ENCODE peak calls at places on chromosomes 3 and 15, in seven cellular contexts. U is KG1; T is GM20000; G is CD8-positive, alpha-beta memory T cell; J is CD4-positive, alpha-beta T cell; R is ACHN; F is mammary epithelial cell. I is an unnamed sample.
A peak's percentile ranks its signal among the peaks of the same experiment; 100 is the strongest.

GRCh38 chr3:32257641-32258438 is 19.4 kb downstream of the CMTM8 start:
- DNase-seq in U (no peak), T (no peak), G (no peak), J (no peak), R (no peak), F (no peak), I (no peak)

GRCh38 chr3:58588030-58588614 is 10.9 kb upstream of the FAM107A start:
- DNase-seq in U (no peak), T (peak; percentile 44), G (no peak), J (no peak), R (peak; percentile 36), F (no peak), I (no peak)

GRCh38 chr3:153903430-153903829 is 217.8 kb upstream of the ARHGEF26 start:
- DNase-seq in U (no peak), T (no peak), G (no peak), J (no peak), R (no peak), F (no peak), I (no peak)

GRCh38 chr15:33145447-33145846 is 49.1 kb downstream of the FMN1 start:
- DNase-seq in U (no peak), T (no peak), G (no peak), J (no peak), R (no peak), F (peak; percentile 91), I (peak; percentile 50)

GRCh38 chr3:173396191-173397041 is 1.1 kb upstream of the NLGN1 start:
- DNase-seq in U (no peak), T (peak; percentile 11), G (no peak), J (no peak), R (peak; percentile 33), F (no peak), I (no peak)

GRCh38 chr15:79049416-79049815 is 41.2 kb downstream of the RASGRF1 start:
- DNase-seq in U (no peak), T (no peak), G (no peak), J (no peak), R (no peak), F (no peak), I (no peak)

GRCh38 chr3:58560771-58561311 is 16.4 kb downstream of the FAM107A start:
- DNase-seq in U (no peak), T (no peak), G (no peak), J (no peak), R (peak; percentile 96), F (peak; percentile 60), I (peak; percentile 12)

GRCh38 chr3:42036483-42036823 is 54.7 kb upstream of the TRAK1 start:
- DNase-seq in U (no peak), T (no peak), G (no peak), J (no peak), R (peak; percentile 94), F (peak; percentile 85), I (peak; percentile 40)

GRCh38 chr3:139289866-139290524 is 53.8 kb upstream of the MRPS22 start:
- DNase-seq in U (no peak), T (no peak), G (no peak), J (no peak), R (no peak), F (no peak), I (no peak)

GRCh38 chr15:88243895-88244787 is 12.4 kb downstream of the NTRK3 start:
- DNase-seq in U (no peak), T (peak; percentile 46), G (peak; percentile 42), J (no peak), R (peak; percentile 40), F (peak; percentile 36), I (no peak)

GRCh38 chr3:142057331-142057725 is 92.0 kb downstream of the TFDP2 start:
- DNase-seq in U (no peak), T (no peak), G (no peak), J (no peak), R (no peak), F (no peak), I (no peak)

GRCh38 chr15:60973637-60974415 is 255.3 kb downstream of the RORA start:
- DNase-seq in U (no peak), T (no peak), G (no peak), J (no peak), R (no peak), F (peak; percentile 52), I (peak; percentile 46)

GRCh38 chr3:713225-713624 is 379.6 kb upstream of the CNTN6 start:
- DNase-seq in U (no peak), T (no peak), G (no peak), J (no peak), R (no peak), F (peak; percentile 77), I (peak; percentile 26)

GRCh38 chr15:38297623-38298388 is 45.2 kb downstream of the SPRED1 start:
- DNase-seq in U (no peak), T (no peak), G (no peak), J (no peak), R (no peak), F (no peak), I (no peak)

GRCh38 chr3:151371531-151371930 is 13.0 kb downstream of the P2RY12 start:
- DNase-seq in U (no peak), T (no peak), G (no peak), J (no peak), R (no peak), F (no peak), I (no peak)

GRCh38 chr3:13372656-13373055 is 47.5 kb downstream of the NUP210 start:
- DNase-seq in U (no peak), T (no peak), G (no peak), J (no peak), R (no peak), F (no peak), I (no peak)

GRCh38 chr3:152258448-152259302 is 10.1 kb upstream of the MBNL1 start:
- DNase-seq in U (no peak), T (no peak), G (peak; percentile 88), J (peak; percentile 71), R (no peak), F (peak; percentile 98), I (peak; percentile 94)

GRCh38 chr3:127679534-127680145 is 6.9 kb downstream of the ABTB1 start:
- DNase-seq in U (no peak), T (no peak), G (no peak), J (no peak), R (no peak), F (no peak), I (no peak)

GRCh38 chr3:158571969-158572765 is 1.2 kb downstream of the MLF1 start:
- DNase-seq in U (no peak), T (no peak), G (no peak), J (no peak), R (no peak), F (no peak), I (no peak)

GRCh38 chr3:151769175-151769574 is 35.4 kb downstream of the AADACL2 start:
- DNase-seq in U (no peak), T (no peak), G (no peak), J (no peak), R (no peak), F (no peak), I (no peak)

GRCh38 chr3:134685881-134686802 is 35.3 kb upstream of the KY start:
- DNase-seq in U (no peak), T (no peak), G (no peak), J (no peak), R (no peak), F (no peak), I (no peak)

GRCh38 chr15:69595009-69595825 is 142.6 kb downstream of the RPLP1 start:
- DNase-seq in U (no peak), T (no peak), G (no peak), J (no peak), R (no peak), F (no peak), I (no peak)

GRCh38 chr3:13161771-13162535 is 88.7 kb upstream of the IQSEC1 start:
- DNase-seq in U (no peak), T (no peak), G (no peak), J (no peak), R (no peak), F (no peak), I (no peak)

GRCh38 chr3:52532517-52532837 is 1.2 kb downstream of the NT5DC2 start:
- DNase-seq in U (no peak), T (peak; percentile 63), G (peak; percentile 68), J (peak; percentile 25), R (no peak), F (no peak), I (no peak)

GRCh38 chr3:3802021-3802420 is 2.8 kb downstream of the LRRN1 start:
- DNase-seq in U (no peak), T (no peak), G (no peak), J (no peak), R (no peak), F (no peak), I (no peak)

GRCh38 chr15:28051920-28052633 is 47.0 kb downstream of the OCA2 start:
- DNase-seq in U (no peak), T (no peak), G (no peak), J (no peak), R (no peak), F (no peak), I (no peak)

GRCh38 chr15:41337631-41338522 is 5.2 kb downstream of the NUSAP1 start:
- DNase-seq in U (no peak), T (no peak), G (no peak), J (no peak), R (peak; percentile 32), F (no peak), I (no peak)

GRCh38 chr15:69395460-69395859 is 18.7 kb upstream of the KIF23 start:
- DNase-seq in U (no peak), T (no peak), G (no peak), J (no peak), R (no peak), F (no peak), I (no peak)

GRCh38 chr15:38260077-38260476 is 7.4 kb downstream of the SPRED1 start:
- DNase-seq in U (no peak), T (no peak), G (no peak), J (no peak), R (peak; percentile 25), F (no peak), I (no peak)

GRCh38 chr3:65919841-65920240 is 118.9 kb downstream of the MAGI1 start:
- DNase-seq in U (no peak), T (no peak), G (no peak), J (no peak), R (no peak), F (no peak), I (no peak)

GRCh38 chr3:64444619-64445317 is 219.5 kb upstream of the PRICKLE2 start:
- DNase-seq in U (no peak), T (no peak), G (no peak), J (no peak), R (peak; percentile 7), F (no peak), I (no peak)

GRCh38 chr3:166663194-166663593 is 716.9 kb downstream of the ZBBX start:
- DNase-seq in U (no peak), T (no peak), G (no peak), J (no peak), R (peak; percentile 7), F (peak; percentile 51), I (peak; percentile 50)

GRCh38 chr3:194205675-194206133 is 69.8 kb downstream of the HES1 start:
- DNase-seq in U (peak; percentile 63), T (peak; percentile 39), G (no peak), J (peak; percentile 8), R (no peak), F (no peak), I (no peak)

GRCh38 chr15:95016511-95017219 is 785.3 kb downstream of the MCTP2 start:
- DNase-seq in U (no peak), T (no peak), G (no peak), J (no peak), R (no peak), F (no peak), I (no peak)

GRCh38 chr3:186882881-186883685 is 40.6 kb downstream of the ADIPOQ start:
- DNase-seq in U (no peak), T (no peak), G (no peak), J (no peak), R (peak; percentile 75), F (peak; percentile 91), I (peak; percentile 80)